ENCODE peak calls at places on chromosomes 7 and 10, in six cellular contexts. U is HuH-7.5, E is HL-60, T is naive B cell, P is NCI-H1436, K is HS-5. Q is an unnamed sample.

GRCh38 chr7:23261843-23262452 is 15.4 kb downstream of the GPNMB start:
- DNase-seq in U (peak; percentile 71), E (peak; percentile 71), T (peak; percentile 19), P (peak; percentile 60), K (no peak), Q (peak; percentile 76)

GRCh38 chr7:34488766-34489165 is 169.3 kb upstream of the NPSR1 start:
- DNase-seq in U (no peak), E (no peak), T (no peak), P (peak; percentile 17), K (no peak), Q (no peak)

GRCh38 chr10:31071232-31071999 is 39.8 kb upstream of the ZNF438 start:
- DNase-seq in U (no peak), E (no peak), T (no peak), P (no peak), K (no peak), Q (no peak)

GRCh38 chr7:99543081-99543671 is 8.7 kb downstream of the FAM200A start:
- DNase-seq in U (no peak), E (no peak), T (no peak), P (no peak), K (no peak), Q (no peak)

GRCh38 chr10:29715296-29715695 is 80.5 kb upstream of the SVIL start:
- DNase-seq in U (no peak), E (no peak), T (no peak), P (no peak), K (no peak), Q (no peak)

GRCh38 chr10:49187950-49188761 is at the start of gene TMEM273:
- DNase-seq in U (no peak), E (peak; percentile 86), T (peak; percentile 48), P (peak; percentile 7), K (no peak), Q (peak; percentile 83)

GRCh38 chr7:93043393-93043985 is 74.3 kb downstream of the SAMD9 start:
- DNase-seq in U (no peak), E (no peak), T (no peak), P (no peak), K (peak; percentile 81), Q (no peak)

GRCh38 chr10:60901561-60902235 is 42.3 kb downstream of the RHOBTB1 start:
- DNase-seq in U (no peak), E (no peak), T (no peak), P (no peak), K (no peak), Q (no peak)

GRCh38 chr10:44589931-44590330 is 205.0 kb upstream of the CXCL12 start:
- DNase-seq in U (no peak), E (no peak), T (no peak), P (no peak), K (no peak), Q (no peak)

GRCh38 chr10:97016728-97017473 is 168.9 kb downstream of the SLIT1 start:
- DNase-seq in U (no peak), E (no peak), T (no peak), P (no peak), K (no peak), Q (peak; percentile 59)

GRCh38 chr10:13518076-13518692 is 10.6 kb downstream of the BEND7 start:
- DNase-seq in U (no peak), E (no peak), T (no peak), P (no peak), K (no peak), Q (no peak)

GRCh38 chr7:105224884-105225651 is 163.7 kb downstream of the SRPK2 start:
- DNase-seq in U (no peak), E (peak; percentile 55), T (no peak), P (no peak), K (peak; percentile 81), Q (peak; percentile 7)

GRCh38 chr10:86592413-86592812 is 61.9 kb upstream of the OPN4 start:
- DNase-seq in U (peak; percentile 31), E (no peak), T (no peak), P (no peak), K (no peak), Q (no peak)

GRCh38 chr10:71137701-71138100 is 74.7 kb upstream of the UNC5B start:
- DNase-seq in U (no peak), E (no peak), T (no peak), P (no peak), K (no peak), Q (no peak)

GRCh38 chr10:47450442-47450841 is 33.5 kb downstream of the ANXA8 start:
- DNase-seq in U (no peak), E (no peak), T (no peak), P (no peak), K (no peak), Q (no peak)

GRCh38 chr7:108802639-108803038 is 233.0 kb downstream of the DNAJB9 start:
- DNase-seq in U (no peak), E (no peak), T (no peak), P (no peak), K (no peak), Q (no peak)

GRCh38 chr10:43212043-43212721 is 54.7 kb downstream of the RASGEF1A start:
- DNase-seq in U (no peak), E (no peak), T (no peak), P (no peak), K (no peak), Q (no peak)

GRCh38 chr7:64625114-64626082 is 40.5 kb upstream of the ZNF107 start:
- DNase-seq in U (no peak), E (no peak), T (no peak), P (no peak), K (no peak), Q (peak; percentile 61)

GRCh38 chr7:87628780-87629569 is 777 bp downstream of the RUNDC3B start:
- DNase-seq in U (peak; percentile 29), E (no peak), T (peak; percentile 56), P (no peak), K (no peak), Q (no peak)

GRCh38 chr10:127159648-127160245 is 36.6 kb downstream of the INSYN2A start:
- DNase-seq in U (no peak), E (no peak), T (no peak), P (no peak), K (no peak), Q (no peak)

GRCh38 chr7:10560497-10560896 is 413.2 kb upstream of the PHF14 start:
- DNase-seq in U (no peak), E (no peak), T (no peak), P (no peak), K (no peak), Q (no peak)

GRCh38 chr7:135143874-135144668 is 3.8 kb upstream of the TMEM140 start:
- DNase-seq in U (no peak), E (no peak), T (no peak), P (no peak), K (no peak), Q (no peak)